ENCODE peak calls at places on chromosomes 12 and 14, in seven cellular contexts. One of them, this sample, is unnamed.

GRCh38 chr12:124699878-124700277 is 132.5 kb upstream of the NCOR2 start:
- DNase-seq in astrocyte: no peak
- DNase-seq in IMR-90: no peak
- DNase-seq in GM23248: no peak
- DNase-seq in mesenchymal stem cell: no peak
- DNase-seq in fibroblast of lung: no peak
- DNase-seq in mesendoderm: no peak
- DNase-seq in this sample: no peak

GRCh38 chr14:35532783-35533356 is 1.1 kb upstream of the INSM2 start:
- DNase-seq in astrocyte: no peak
- DNase-seq in IMR-90: no peak
- DNase-seq in GM23248: no peak
- DNase-seq in mesenchymal stem cell: no peak
- DNase-seq in fibroblast of lung: no peak
- DNase-seq in mesendoderm: no peak
- DNase-seq in this sample: no peak

GRCh38 chr12:124952801-124953200 is 36.1 kb downstream of the DHX37 start:
- DNase-seq in astrocyte: no peak
- DNase-seq in IMR-90: no peak
- DNase-seq in GM23248: no peak
- DNase-seq in mesenchymal stem cell: no peak
- DNase-seq in fibroblast of lung: no peak
- DNase-seq in mesendoderm: no peak
- DNase-seq in this sample: no peak

GRCh38 chr14:91354979-91355685 is 62.5 kb downstream of the CCDC88C start:
- DNase-seq in astrocyte: no peak
- DNase-seq in IMR-90: no peak
- DNase-seq in GM23248: no peak
- DNase-seq in mesenchymal stem cell: no peak
- DNase-seq in fibroblast of lung: no peak
- DNase-seq in mesendoderm: no peak
- DNase-seq in this sample: no peak

GRCh38 chr12:51269174-51270066 is 795 bp downstream of the SMAGP start:
- DNase-seq in astrocyte: peak; percentile 17
- DNase-seq in IMR-90: no peak
- DNase-seq in GM23248: peak; percentile 63
- DNase-seq in mesenchymal stem cell: peak; percentile 26
- DNase-seq in fibroblast of lung: peak; percentile 41
- DNase-seq in mesendoderm: peak; percentile 91
- DNase-seq in this sample: no peak

GRCh38 chr12:10197879-10198278 is 14.8 kb upstream of the GABARAPL1 start:
- DNase-seq in astrocyte: no peak
- DNase-seq in IMR-90: no peak
- DNase-seq in GM23248: no peak
- DNase-seq in mesenchymal stem cell: no peak
- DNase-seq in fibroblast of lung: no peak
- DNase-seq in mesendoderm: no peak
- DNase-seq in this sample: no peak

GRCh38 chr12:48968004-48968403 is 3.5 kb downstream of the WNT10B start:
- DNase-seq in astrocyte: no peak
- DNase-seq in IMR-90: no peak
- DNase-seq in GM23248: no peak
- DNase-seq in mesenchymal stem cell: no peak
- DNase-seq in fibroblast of lung: no peak
- DNase-seq in mesendoderm: no peak
- DNase-seq in this sample: no peak

GRCh38 chr14:82385043-82385442 is 851.4 kb upstream of the SEL1L start:
- DNase-seq in astrocyte: no peak
- DNase-seq in IMR-90: no peak
- DNase-seq in GM23248: no peak
- DNase-seq in mesenchymal stem cell: no peak
- DNase-seq in fibroblast of lung: no peak
- DNase-seq in mesendoderm: no peak
- DNase-seq in this sample: no peak

GRCh38 chr12:104276192-104277131 is 27.1 kb upstream of the EID3 start:
- DNase-seq in astrocyte: no peak
- DNase-seq in IMR-90: no peak
- DNase-seq in GM23248: no peak
- DNase-seq in mesenchymal stem cell: no peak
- DNase-seq in fibroblast of lung: no peak
- DNase-seq in mesendoderm: no peak
- DNase-seq in this sample: no peak

GRCh38 chr12:52872644-52873384 is 24.0 kb upstream of the KRT78 start:
- DNase-seq in astrocyte: no peak
- DNase-seq in IMR-90: no peak
- DNase-seq in GM23248: no peak
- DNase-seq in mesenchymal stem cell: no peak
- DNase-seq in fibroblast of lung: no peak
- DNase-seq in mesendoderm: no peak
- DNase-seq in this sample: no peak

GRCh38 chr12:49341777-49342065 is 4.7 kb upstream of the C1QL4 start:
- DNase-seq in astrocyte: no peak
- DNase-seq in IMR-90: no peak
- DNase-seq in GM23248: no peak
- DNase-seq in mesenchymal stem cell: no peak
- DNase-seq in fibroblast of lung: no peak
- DNase-seq in mesendoderm: no peak
- DNase-seq in this sample: no peak

GRCh38 chr14:76133103-76133502 is 18.6 kb upstream of the GPATCH2L start:
- DNase-seq in astrocyte: no peak
- DNase-seq in IMR-90: peak; percentile 24
- DNase-seq in GM23248: peak; percentile 47
- DNase-seq in mesenchymal stem cell: peak; percentile 42
- DNase-seq in fibroblast of lung: peak; percentile 38
- DNase-seq in mesendoderm: peak; percentile 77
- DNase-seq in this sample: no peak

GRCh38 chr12:80485222-80485987 is 41.4 kb downstream of the PTPRQ start:
- DNase-seq in astrocyte: no peak
- DNase-seq in IMR-90: no peak
- DNase-seq in GM23248: no peak
- DNase-seq in mesenchymal stem cell: no peak
- DNase-seq in fibroblast of lung: no peak
- DNase-seq in mesendoderm: no peak
- DNase-seq in this sample: no peak

GRCh38 chr12:14935031-14935430 is 3.3 kb downstream of the ERP27 start:
- DNase-seq in astrocyte: no peak
- DNase-seq in IMR-90: no peak
- DNase-seq in GM23248: no peak
- DNase-seq in mesenchymal stem cell: no peak
- DNase-seq in fibroblast of lung: no peak
- DNase-seq in mesendoderm: no peak
- DNase-seq in this sample: no peak
- H3K4me2 ChIP-seq in astrocyte: no peak overlapping the region
- H3K4me2 ChIP-seq in IMR-90: no peak overlapping the region
- H3K4me2 ChIP-seq in GM23248: no peak overlapping the region
- H3K4me2 ChIP-seq in mesenchymal stem cell: no peak overlapping the region
- H3K4me2 ChIP-seq in fibroblast of lung: no peak overlapping the region
- H3K4me2 ChIP-seq in mesendoderm: no peak overlapping the region
- H3K4me2 ChIP-seq in this sample: no peak overlapping the region

GRCh38 chr14:105162374-105162979 is 6.1 kb downstream of the JAG2 start:
- DNase-seq in astrocyte: no peak
- DNase-seq in IMR-90: no peak
- DNase-seq in GM23248: no peak
- DNase-seq in mesenchymal stem cell: no peak
- DNase-seq in fibroblast of lung: no peak
- DNase-seq in mesendoderm: peak; percentile 15
- DNase-seq in this sample: no peak

GRCh38 chr14:105161314-105161713 is 7.3 kb downstream of the JAG2 start:
- DNase-seq in astrocyte: no peak
- DNase-seq in IMR-90: no peak
- DNase-seq in GM23248: no peak
- DNase-seq in mesenchymal stem cell: no peak
- DNase-seq in fibroblast of lung: no peak
- DNase-seq in mesendoderm: no peak
- DNase-seq in this sample: no peak

GRCh38 chr14:105165134-105165704 is 3.4 kb downstream of the JAG2 start:
- DNase-seq in astrocyte: no peak
- DNase-seq in IMR-90: no peak
- DNase-seq in GM23248: no peak
- DNase-seq in mesenchymal stem cell: no peak
- DNase-seq in fibroblast of lung: no peak
- DNase-seq in mesendoderm: no peak
- DNase-seq in this sample: no peak

GRCh38 chr14:105161964-105162363 is 6.6 kb downstream of the JAG2 start:
- DNase-seq in astrocyte: no peak
- DNase-seq in IMR-90: no peak
- DNase-seq in GM23248: no peak
- DNase-seq in mesenchymal stem cell: no peak
- DNase-seq in fibroblast of lung: no peak
- DNase-seq in mesendoderm: peak; percentile 10
- DNase-seq in this sample: no peak

GRCh38 chr14:105163040-105163742 is 5.4 kb downstream of the JAG2 start:
- DNase-seq in astrocyte: no peak
- DNase-seq in IMR-90: no peak
- DNase-seq in GM23248: no peak
- DNase-seq in mesenchymal stem cell: no peak
- DNase-seq in fibroblast of lung: no peak
- DNase-seq in mesendoderm: peak; percentile 14
- DNase-seq in this sample: no peak
- H3K4me2 ChIP-seq in astrocyte: no peak overlapping the region
- H3K4me2 ChIP-seq in IMR-90: no peak overlapping the region
- H3K4me2 ChIP-seq in GM23248: no peak overlapping the region
- H3K4me2 ChIP-seq in mesenchymal stem cell: no peak overlapping the region
- H3K4me2 ChIP-seq in fibroblast of lung: no peak overlapping the region
- H3K4me2 ChIP-seq in mesendoderm: no peak overlapping the region
- H3K4me2 ChIP-seq in this sample: no peak overlapping the region

DNA sequence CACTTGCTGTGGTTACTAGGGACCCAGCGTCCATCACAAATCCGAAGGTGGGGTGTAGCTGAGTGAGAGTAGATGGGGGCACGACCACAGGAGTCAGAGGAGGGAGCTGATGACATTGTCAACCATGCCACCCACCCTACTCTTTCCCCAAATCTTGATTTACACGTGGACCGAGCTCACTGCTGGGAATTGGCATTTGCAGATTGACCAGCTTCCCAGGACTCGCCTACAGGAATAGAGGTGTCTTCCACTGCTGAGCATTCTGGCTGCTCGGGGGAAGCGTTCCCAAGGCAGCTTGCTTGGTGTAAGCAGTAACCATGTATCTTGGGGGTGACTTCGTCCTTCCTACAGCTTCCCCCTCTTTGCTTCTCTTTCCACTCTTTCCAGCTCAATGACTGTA is 353 bp upstream of the PTPRR start:
- DNase-seq in astrocyte: no peak
- DNase-seq in IMR-90: no peak
- DNase-seq in GM23248: no peak
- DNase-seq in mesenchymal stem cell: no peak
- DNase-seq in fibroblast of lung: no peak
- DNase-seq in mesendoderm: no peak
- DNase-seq in this sample: no peak
- H3K4me2 ChIP-seq in astrocyte: no peak overlapping the region
- H3K4me2 ChIP-seq in IMR-90: no peak overlapping the region
- H3K4me2 ChIP-seq in GM23248: no peak overlapping the region
- H3K4me2 ChIP-seq in mesenchymal stem cell: no peak overlapping the region
- H3K4me2 ChIP-seq in fibroblast of lung: no peak overlapping the region
- H3K4me2 ChIP-seq in mesendoderm: no peak overlapping the region
- H3K4me2 ChIP-seq in this sample: no peak overlapping the region

GRCh38 chr12:94263011-94263786 is 114.8 kb downstream of the PLXNC1 start:
- DNase-seq in astrocyte: no peak
- DNase-seq in IMR-90: no peak
- DNase-seq in GM23248: peak; percentile 6
- DNase-seq in mesenchymal stem cell: no peak
- DNase-seq in fibroblast of lung: no peak
- DNase-seq in mesendoderm: no peak
- DNase-seq in this sample: no peak

GRCh38 chr12:94261119-94261518 is 112.7 kb downstream of the PLXNC1 start:
- DNase-seq in astrocyte: no peak
- DNase-seq in IMR-90: no peak
- DNase-seq in GM23248: no peak
- DNase-seq in mesenchymal stem cell: no peak
- DNase-seq in fibroblast of lung: no peak
- DNase-seq in mesendoderm: peak; percentile 62
- DNase-seq in this sample: no peak

GRCh38 chr12:94260717-94261116 is 112.3 kb downstream of the PLXNC1 start:
- DNase-seq in astrocyte: no peak
- DNase-seq in IMR-90: no peak
- DNase-seq in GM23248: no peak
- DNase-seq in mesenchymal stem cell: no peak
- DNase-seq in fibroblast of lung: no peak
- DNase-seq in mesendoderm: no peak
- DNase-seq in this sample: no peak

GRCh38 chr12:94262228-94263010 is 114.0 kb downstream of the PLXNC1 start:
- DNase-seq in astrocyte: peak; percentile 92
- DNase-seq in IMR-90: peak; percentile 96
- DNase-seq in GM23248: peak; percentile 99
- DNase-seq in mesenchymal stem cell: peak; percentile 75
- DNase-seq in fibroblast of lung: peak; percentile 99
- DNase-seq in mesendoderm: no peak
- DNase-seq in this sample: no peak

DNA sequence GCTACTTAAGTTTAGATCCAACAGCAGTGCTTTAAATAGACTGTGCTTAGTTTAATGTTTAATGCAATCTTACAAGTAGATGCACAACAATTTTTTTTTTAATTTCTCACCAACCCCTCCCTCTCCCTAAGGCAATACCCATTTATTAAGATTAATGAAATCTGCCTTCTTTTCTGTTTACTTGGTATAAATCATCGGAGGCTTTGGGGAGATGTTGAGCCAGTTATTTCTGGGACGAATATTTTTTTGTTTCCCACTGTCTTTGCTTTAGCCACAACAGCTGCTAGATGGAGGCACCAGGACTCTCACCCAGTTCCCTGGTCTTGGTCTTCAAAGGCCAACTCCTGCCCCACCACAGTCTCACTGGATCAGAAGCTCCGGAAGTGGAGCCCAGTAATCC is 113.4 kb downstream of the PLXNC1 start:
- DNase-seq in astrocyte: no peak
- DNase-seq in IMR-90: no peak
- DNase-seq in GM23248: no peak
- DNase-seq in mesenchymal stem cell: no peak
- DNase-seq in fibroblast of lung: no peak
- DNase-seq in mesendoderm: no peak
- DNase-seq in this sample: no peak
- H3K4me2 ChIP-seq in astrocyte: peak overlapping the region; percentile 88
- H3K4me2 ChIP-seq in IMR-90: peak overlapping the region; percentile 61
- H3K4me2 ChIP-seq in GM23248: peak overlapping the region; percentile 92
- H3K4me2 ChIP-seq in mesenchymal stem cell: no peak overlapping the region
- H3K4me2 ChIP-seq in fibroblast of lung: peak overlapping the region; percentile 98
- H3K4me2 ChIP-seq in mesendoderm: no peak overlapping the region
- H3K4me2 ChIP-seq in this sample: peak overlapping the region; percentile 89

DNA sequence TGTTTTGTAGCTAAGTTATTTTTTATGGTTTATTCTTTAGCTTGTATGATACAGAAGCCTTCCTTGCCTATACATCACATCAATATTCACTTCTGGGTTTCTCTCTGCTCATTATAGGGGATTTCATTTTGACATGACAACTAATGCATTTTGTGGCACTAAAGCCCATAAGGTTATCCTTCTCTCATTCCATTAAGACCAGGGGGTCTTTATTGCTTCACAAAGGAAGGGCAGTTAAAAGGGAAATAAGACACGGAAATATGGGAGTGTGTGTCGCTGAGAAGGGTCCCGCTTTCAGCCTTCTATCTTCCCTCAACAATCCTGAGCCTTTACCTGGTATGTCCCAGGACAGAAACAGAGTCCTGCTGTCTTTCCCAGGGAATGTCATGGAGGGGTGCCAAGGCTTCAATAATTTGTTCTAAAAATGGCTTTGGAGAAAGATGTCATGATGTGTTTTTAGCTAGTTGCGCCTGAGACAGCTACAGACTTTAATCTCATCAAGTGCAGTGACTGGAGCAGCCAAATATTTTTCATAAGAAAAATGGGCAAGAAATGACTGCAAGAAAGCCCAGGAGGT is 1145.4 kb upstream of the TMEM132C start:
- DNase-seq in astrocyte: no peak
- DNase-seq in IMR-90: no peak
- DNase-seq in GM23248: no peak
- DNase-seq in mesenchymal stem cell: no peak
- DNase-seq in fibroblast of lung: no peak
- DNase-seq in mesendoderm: no peak
- DNase-seq in this sample: no peak
- H3K4me2 ChIP-seq in astrocyte: no peak overlapping the region
- H3K4me2 ChIP-seq in IMR-90: no peak overlapping the region
- H3K4me2 ChIP-seq in GM23248: no peak overlapping the region
- H3K4me2 ChIP-seq in mesenchymal stem cell: no peak overlapping the region
- H3K4me2 ChIP-seq in fibroblast of lung: no peak overlapping the region
- H3K4me2 ChIP-seq in mesendoderm: no peak overlapping the region
- H3K4me2 ChIP-seq in this sample: no peak overlapping the region